ENCODE peak calls at places on chromosomes 2 and 18, in nine cellular contexts. I is IMR-90, H is heart left ventricle, D is body of pancreas, U is tibial nerve, A is uterus, W is thyroid gland, L is H54, P is breast epithelium. N is an unnamed sample.

GRCh38 chr2:64686283-64686956 is 32.7 kb upstream of the SERTAD2 start:
- DNase-seq in L (no peak), D (no peak), P (no peak), W (no peak), H (no peak), I (no peak), U (no peak), A (no peak), N (no peak)

GRCh38 chr2:133787207-133787606 is 218.9 kb upstream of the NCKAP5 start:
- DNase-seq in W (no peak), D (no peak), L (no peak), H (no peak), I (peak), P (no peak), U (no peak), A (no peak), N (no peak)

GRCh38 chr18:78722391-78722790 is 257.2 kb upstream of the SALL3 start:
- DNase-seq in P (no peak), D (no peak), U (no peak), W (peak), I (no peak), L (no peak), H (no peak), A (no peak), N (no peak)

GRCh38 chr2:174840436-174840835 is 76.2 kb upstream of the CHRNA1 start:
- DNase-seq in I (peak), H (no peak), L (no peak), W (no peak), P (no peak), A (no peak), U (no peak), D (no peak), N (no peak)

GRCh38 chr2:21326152-21326551 is 202.4 kb downstream of the TDRD15 start:
- DNase-seq in A (no peak), I (peak), D (no peak), U (no peak), P (no peak), L (no peak), H (no peak), W (no peak), N (no peak)

GRCh38 chr18:23529597-23529996 is 26.3 kb downstream of the RMC1 start:
- DNase-seq in I (peak), U (no peak), P (no peak), H (no peak), L (peak), A (no peak), D (no peak), W (no peak), N (no peak)

GRCh38 chr2:120526047-120526562 is 180.2 kb downstream of the INHBB start:
- DNase-seq in D (no peak), I (no peak), A (peak), W (no peak), U (no peak), L (no peak), H (peak), P (no peak), N (no peak)

GRCh38 chr2:33417093-33417492 is 59.4 kb upstream of the RASGRP3 start:
- DNase-seq in W (no peak), D (no peak), P (no peak), H (peak), U (no peak), A (no peak), L (no peak), I (no peak), N (no peak)

GRCh38 chr2:74361327-74361726 is 18.1 kb upstream of the SLC4A5 start:
- DNase-seq in H (no peak), W (no peak), A (no peak), L (no peak), I (no peak), D (no peak), U (no peak), P (no peak), N (no peak)

GRCh38 chr2:159053186-159054031 is 85.0 kb downstream of the TANC1 start:
- DNase-seq in W (no peak), A (no peak), H (no peak), P (no peak), I (peak), D (no peak), U (no peak), L (no peak), N (no peak)

GRCh38 chr2:159903404-159904126 is 105.6 kb upstream of the CD302 start:
- DNase-seq in P (peak), U (no peak), I (no peak), A (peak), H (peak), D (peak), W (peak), L (no peak), N (peak)

GRCh38 chr2:85905891-85906290 is 17.1 kb upstream of the ST3GAL5 start:
- DNase-seq in U (no peak), D (no peak), H (no peak), L (no peak), A (no peak), I (no peak), W (no peak), P (no peak), N (no peak)

GRCh38 chr2:134739879-134740301 is 21.1 kb upstream of the TMEM163 start:
- DNase-seq in D (peak), W (no peak), U (peak), L (no peak), P (no peak), A (no peak), H (no peak), I (peak), N (no peak)

GRCh38 chr2:169509230-169509917 is at the start of gene KLHL41:
- DNase-seq in U (no peak), D (no peak), P (no peak), W (no peak), A (no peak), I (peak), H (no peak), L (no peak), N (no peak)

GRCh38 chr18:23384778-23385736 is 68.0 kb upstream of the RIOK3 start:
- DNase-seq in I (no peak), L (no peak), D (no peak), H (no peak), W (no peak), P (no peak), A (no peak), U (no peak), N (no peak)

GRCh38 chr2:177289824-177290632 is 25.5 kb upstream of the NFE2L2 start:
- DNase-seq in H (no peak), U (no peak), P (no peak), L (no peak), I (no peak), W (no peak), A (no peak), D (no peak), N (no peak)

GRCh38 chr2:38155-38554 is 8.2 kb downstream of the FAM110C start:
- DNase-seq in L (peak), U (no peak), W (no peak), I (no peak), A (no peak), D (no peak), P (peak), H (no peak), N (no peak)

GRCh38 chr2:189876271-189876670 is 92.0 kb downstream of the PMS1 start:
- DNase-seq in W (no peak), H (no peak), A (no peak), D (no peak), L (peak), P (no peak), U (no peak), I (no peak), N (no peak)

GRCh38 chr2:199278099-199278498 is 179.6 kb downstream of the SATB2 start:
- DNase-seq in H (no peak), I (peak), P (no peak), A (no peak), L (no peak), D (no peak), U (no peak), W (no peak), N (no peak)

GRCh38 chr2:96157649-96158553 is 12.7 kb upstream of the DUSP2 start:
- DNase-seq in H (no peak), D (peak), P (no peak), U (no peak), A (no peak), W (no peak), I (no peak), L (no peak), N (no peak)

GRCh38 chr2:189698020-189698887 is 23.8 kb downstream of the ANKAR start:
- DNase-seq in H (no peak), P (peak), I (peak), U (peak), D (peak), W (peak), L (no peak), A (no peak), N (peak)

GRCh38 chr2:23745726-23746105 is 181.2 kb downstream of the ATAD2B start:
- DNase-seq in H (peak), P (peak), L (no peak), W (peak), D (peak), A (peak), U (peak), I (peak), N (peak)

GRCh38 chr18:43092539-43092938 is 22.9 kb downstream of the RIT2 start:
- DNase-seq in H (no peak), A (no peak), I (no peak), P (no peak), W (no peak), U (no peak), L (no peak), D (no peak), N (no peak)

GRCh38 chr2:195898505-195898904 is 170.1 kb downstream of the DNAH7 start:
- DNase-seq in U (peak), H (peak), L (peak), A (peak), W (peak), P (peak), D (peak), I (peak), N (peak)

GRCh38 chr2:128497461-128497860 is 178.8 kb upstream of the HS6ST1 start:
- DNase-seq in U (no peak), D (no peak), H (no peak), W (no peak), I (no peak), P (no peak), A (no peak), L (no peak), N (peak)

GRCh38 chr2:25374827-25375226 is 33.1 kb upstream of the DNMT3A start:
- DNase-seq in U (no peak), A (no peak), I (no peak), H (no peak), W (no peak), D (no peak), P (peak), L (no peak), N (peak)

GRCh38 chr2:205745661-205746407 is 63.5 kb downstream of the NRP2 start:
- DNase-seq in A (no peak), H (no peak), L (no peak), D (no peak), I (no peak), W (no peak), U (no peak), P (no peak), N (no peak)

GRCh38 chr2:231568785-231569435 is 23.8 kb upstream of the TEX44 start:
- DNase-seq in W (no peak), A (no peak), I (no peak), L (no peak), U (no peak), D (no peak), P (no peak), H (no peak), N (no peak)

GRCh38 chr2:234865586-234865985 is 86.2 kb upstream of the SH3BP4 start:
- DNase-seq in I (no peak), U (no peak), P (no peak), D (no peak), W (no peak), L (no peak), H (no peak), A (no peak), N (no peak)

GRCh38 chr2:210966330-210966729 is 409.9 kb downstream of the CPS1 start:
- DNase-seq in W (no peak), D (no peak), P (no peak), U (no peak), I (no peak), H (no peak), A (no peak), L (no peak), N (no peak)

GRCh38 chr2:241036964-241037421 is 38.6 kb downstream of the SNED1 start:
- DNase-seq in U (no peak), W (peak), H (no peak), D (no peak), L (no peak), I (no peak), A (no peak), P (peak), N (no peak)

GRCh38 chr2:200435379-200435778 is 74.5 kb downstream of the KCTD18 start:
- DNase-seq in U (no peak), W (no peak), I (peak), P (no peak), H (no peak), A (no peak), D (no peak), L (no peak), N (no peak)

GRCh38 chr2:27489498-27490397 is at the start of gene IFT172:
- DNase-seq in P (peak), D (peak), I (peak), L (peak), H (peak), A (peak), W (peak), U (peak), N (peak)
- TF ChIP-seq POLR2A in P (no peak), D (peak), I (peak), L (peak), H (peak), A (no peak), W (peak), U (no peak), N (peak)

GRCh38 chr2:121754851-121755236 is 607 bp upstream of the TSN start:
- DNase-seq in W (no peak), L (no peak), H (no peak), I (no peak), P (no peak), U (no peak), D (no peak), A (no peak), N (no peak)

GRCh38 chr2:121755237-121756111 is at the start of gene TSN:
- DNase-seq in H (peak), L (peak), D (peak), A (peak), I (peak), U (peak), P (peak), W (peak), N (peak)
- TF ChIP-seq POLR2A in H (peak), L (peak), D (peak), A (peak), I (peak), U (no peak), P (no peak), W (no peak), N (peak)

GRCh38 chr2:98468621-98469236 is 24.1 kb downstream of the INPP4A start:
- DNase-seq in A (no peak), U (no peak), L (no peak), H (no peak), P (no peak), I (peak), D (no peak), W (no peak), N (no peak)
- TF ChIP-seq POLR2A in A (no peak), U (no peak), L (no peak), H (no peak), P (no peak), I (no peak), D (no peak), W (no peak), N (no peak)

GRCh38 chr2:102000012-102000411 is 8.3 kb downstream of the IL1R2 start:
- DNase-seq in L (no peak), W (no peak), U (no peak), I (no peak), D (no peak), P (no peak), A (no peak), H (no peak), N (no peak)

GRCh38 chr2:102001767-102002142 is 10.0 kb downstream of the IL1R2 start:
- DNase-seq in L (no peak), D (no peak), I (no peak), U (no peak), A (no peak), W (no peak), H (no peak), P (no peak), N (no peak)

GRCh38 chr2:102000813-102001766 is 9.3 kb downstream of the IL1R2 start:
- DNase-seq in P (no peak), H (no peak), W (no peak), I (no peak), L (no peak), D (no peak), A (no peak), U (no peak), N (no peak)

GRCh38 chr2:101998556-101999121 is 6.9 kb downstream of the IL1R2 start:
- DNase-seq in P (no peak), U (no peak), I (no peak), L (no peak), A (no peak), H (no peak), D (no peak), W (no peak), N (no peak)

DNA sequence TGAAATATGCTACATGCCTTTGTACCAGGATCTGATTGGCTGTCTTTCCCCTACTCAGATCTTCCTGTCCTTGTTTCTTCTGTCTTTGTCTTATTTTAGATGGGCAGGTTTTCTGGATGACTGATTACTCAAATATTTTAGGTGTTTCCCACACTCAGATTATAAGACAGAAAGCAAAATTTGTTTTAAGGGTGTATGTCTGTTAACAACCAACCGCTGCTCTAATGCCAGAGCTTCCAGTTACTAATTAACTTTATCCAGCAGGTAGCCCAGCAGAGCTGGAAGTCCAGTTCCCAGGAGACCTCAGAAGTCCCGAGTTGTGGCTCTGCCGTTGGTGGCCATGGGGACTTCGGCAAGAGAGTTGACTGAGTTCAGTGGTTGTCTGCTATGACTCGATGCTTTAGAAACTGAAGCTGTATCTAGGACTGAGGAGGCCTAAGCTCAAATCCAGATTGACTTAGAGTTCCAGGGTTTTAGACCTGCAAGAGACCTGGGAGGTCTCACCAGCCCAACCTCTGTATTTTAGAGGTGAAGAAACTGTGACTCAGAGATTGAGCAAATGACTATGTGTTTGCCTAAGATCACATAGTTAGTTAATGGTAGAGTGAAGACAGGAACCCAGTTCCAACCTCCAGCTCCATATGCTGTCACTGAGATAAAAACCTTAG is 7.5 kb downstream of the IL1R2 start:
- DNase-seq in A (no peak), U (no peak), I (peak), W (no peak), H (no peak), P (no peak), D (peak), L (no peak), N (no peak)
- TF ChIP-seq POLR2A in A (no peak), U (no peak), I (no peak), W (no peak), H (no peak), P (no peak), D (no peak), L (no peak), N (no peak)

GRCh38 chr2:16007167-16007934 is 67.0 kb downstream of the MYCN start:
- DNase-seq in A (no peak), U (no peak), I (no peak), L (no peak), W (no peak), H (no peak), D (no peak), P (no peak), N (no peak)

GRCh38 chr2:16003809-16004208 is 63.5 kb downstream of the MYCN start:
- DNase-seq in U (no peak), D (no peak), W (no peak), A (no peak), I (no peak), L (no peak), H (no peak), P (no peak), N (no peak)

GRCh38 chr2:16005389-16005788 is 65.0 kb downstream of the MYCN start:
- DNase-seq in U (no peak), W (no peak), L (no peak), A (no peak), D (no peak), I (no peak), H (no peak), P (no peak), N (no peak)

GRCh38 chr2:16006537-16007166 is 66.3 kb downstream of the MYCN start:
- DNase-seq in L (no peak), I (no peak), U (no peak), P (no peak), A (no peak), D (no peak), W (no peak), H (no peak), N (no peak)

DNA sequence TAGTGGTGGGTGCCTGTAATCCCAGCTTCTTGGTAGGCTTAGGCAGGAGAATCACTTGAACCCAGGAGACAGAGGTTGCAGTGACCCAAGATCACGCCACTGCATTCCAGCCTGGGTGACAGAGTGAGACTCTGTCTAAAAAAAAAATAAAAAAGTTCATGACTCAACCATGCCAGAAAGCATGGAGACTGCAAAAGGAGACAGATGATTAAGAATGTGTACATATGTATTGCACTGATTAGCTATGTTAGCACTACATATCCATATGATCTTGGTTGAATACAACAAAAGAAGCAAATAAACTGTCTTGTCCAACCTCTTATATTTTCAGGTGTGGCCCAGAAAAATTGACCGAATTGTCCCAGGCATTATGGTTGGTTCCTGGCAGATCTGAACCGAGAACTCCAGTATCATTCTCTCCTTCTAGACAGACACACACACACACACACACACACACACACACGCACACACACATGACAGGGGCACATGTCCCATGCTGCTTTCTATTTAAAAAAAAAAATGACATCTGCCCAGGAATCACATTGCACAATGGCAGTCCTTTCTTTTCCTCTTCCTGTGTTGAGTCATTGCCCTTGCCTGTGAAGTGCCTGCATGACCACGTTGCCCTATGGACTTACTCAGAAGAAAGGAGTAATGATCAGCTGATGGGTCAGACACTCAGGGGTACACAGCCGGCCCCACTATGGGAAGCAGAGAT is 65.6 kb downstream of the MYCN start:
- DNase-seq in U (peak), W (no peak), I (no peak), L (no peak), A (no peak), D (peak), P (peak), H (no peak), N (peak)
- TF ChIP-seq POLR2A in U (no peak), W (no peak), I (no peak), L (no peak), A (no peak), D (no peak), P (no peak), H (no peak), N (no peak)

DNA sequence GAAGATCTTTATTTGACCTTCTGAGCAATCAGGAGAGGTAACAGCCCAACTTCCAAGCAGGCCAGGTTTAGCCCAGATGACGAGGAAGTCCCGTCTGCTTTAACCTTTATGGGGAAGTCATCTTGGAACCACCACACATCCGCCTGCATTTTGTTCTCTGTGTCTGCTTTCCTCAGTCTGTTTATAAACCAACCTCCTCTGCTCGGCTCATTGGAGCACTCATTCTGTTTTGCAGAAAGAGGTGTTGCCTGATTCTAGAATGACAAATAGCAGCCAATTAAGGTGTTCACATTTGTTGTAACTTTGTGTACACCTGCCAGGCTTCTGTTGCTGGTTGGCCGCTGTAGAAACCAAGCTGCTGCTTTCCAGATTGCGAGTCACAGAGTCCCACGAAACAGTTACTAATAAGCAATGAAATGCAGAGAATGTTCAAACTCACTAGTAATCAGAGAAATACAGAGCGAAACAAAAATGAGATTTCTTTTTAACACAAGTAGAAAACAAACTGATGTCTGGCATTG is 64.2 kb downstream of the MBP start:
- DNase-seq in D (peak), H (no peak), W (no peak), A (no peak), I (peak), P (no peak), U (no peak), L (no peak), N (no peak)
- TF ChIP-seq POLR2A in D (no peak), H (no peak), W (no peak), A (no peak), I (no peak), P (no peak), U (no peak), L (no peak), N (no peak)